ENCODE peak calls at places on chromosome 1, in four cellular contexts. J is Right ventricle myocardium superior; W is neuronal stem cell; E is stimulated activated CD4-positive, alpha-beta T cell treated with anti-CD3 and anti-CD28 coated beads, Interleukin-2, amount 100 ng/mL, for 24 hours. A is an unnamed sample.

GRCh38 chr1:53145942-53146708 is 3.7 kb upstream of the SLC1A7 start:
- DNase-seq in J (peak), W (no peak), E (no peak), A (peak)

GRCh38 chr1:88608139-88608943 is 75.7 kb upstream of the PKN2 start:
- DNase-seq in J (no peak), W (peak), E (no peak), A (peak)

GRCh38 chr1:62311473-62311943 is 7.7 kb downstream of the KANK4 start:
- DNase-seq in J (no peak), W (no peak), E (no peak), A (peak)

GRCh38 chr1:185559684-185560310 is 174.4 kb upstream of the HMCN1 start:
- DNase-seq in J (peak), W (peak), E (peak), A (no peak)

GRCh38 chr1:5644281-5645134 is 347.7 kb downstream of the NPHP4 start:
- DNase-seq in J (no peak), W (no peak), E (no peak), A (no peak)

GRCh38 chr1:9291914-9292360 is 757 bp upstream of the SPSB1 start:
- DNase-seq in J (peak), W (peak), E (no peak), A (no peak)

GRCh38 chr1:203677771-203678170 is 51.1 kb downstream of the ATP2B4 start:
- DNase-seq in J (peak), W (no peak), E (no peak), A (no peak)

GRCh38 chr1:200075938-200076546 is 48.5 kb downstream of the NR5A2 start:
- DNase-seq in J (no peak), W (no peak), E (no peak), A (peak)

A was measured in PC-9.